ENCODE peak calls at places on chromosomes 7 and 10, in eight cellular contexts. H is astrocyte of the cerebellum, O is SK-N-SH, W is Calu3, Y is Peyer's patch, Q is fibroblast of pulmonary artery, C is AG10803, E is cardiac fibroblast. A is an unnamed sample.
A peak's percentile ranks its signal among the peaks of the same experiment; 100 is the strongest.

GRCh38 chr10:91604936-91605534 is 27.8 kb downstream of the PPP1R3C start:
- DNase-seq in H (no peak), O (no peak), W (no peak), Y (no peak), Q (peak; percentile 78), C (peak; percentile 76), E (peak; percentile 57), A (no peak)

GRCh38 chr7:55476071-55476803 is 96.1 kb downstream of the VOPP1 start:
- DNase-seq in H (peak; percentile 92), O (no peak), W (no peak), Y (no peak), Q (peak; percentile 62), C (peak; percentile 69), E (peak; percentile 29), A (no peak)

GRCh38 chr10:17599089-17599488 is 18.1 kb downstream of the HACD1 start:
- DNase-seq in H (peak; percentile 39), O (peak; percentile 13), W (no peak), Y (no peak), Q (peak; percentile 62), C (peak; percentile 27), E (peak; percentile 67), A (no peak)

GRCh38 chr10:113985342-113985844 is 58.3 kb upstream of the ADRB1 start:
- DNase-seq in H (peak; percentile 70), O (no peak), W (no peak), Y (no peak), Q (no peak), C (no peak), E (no peak), A (no peak)

GRCh38 chr10:30749368-30749767 is 119.8 kb upstream of the LYZL2 start:
- DNase-seq in H (no peak), O (no peak), W (no peak), Y (no peak), Q (no peak), C (peak; percentile 92), E (no peak), A (no peak)

GRCh38 chr10:87848998-87849397 is 14.3 kb downstream of the KLLN start:
- DNase-seq in H (no peak), O (no peak), W (no peak), Y (no peak), Q (no peak), C (no peak), E (no peak), A (no peak)

GRCh38 chr10:102399217-102400021 is 3.9 kb downstream of the NFKB2 start:
- DNase-seq in H (no peak), O (peak; percentile 95), W (no peak), Y (peak; percentile 93), Q (peak; percentile 88), C (peak; percentile 82), E (peak; percentile 90), A (peak; percentile 87)

GRCh38 chr10:93554760-93555432 is 11.6 kb upstream of the FFAR4 start:
- DNase-seq in H (peak; percentile 40), O (peak; percentile 79), W (peak; percentile 81), Y (peak; percentile 77), Q (peak; percentile 79), C (peak; percentile 45), E (peak; percentile 79), A (peak; percentile 82)

GRCh38 chr10:126928252-126928651 is 23.0 kb downstream of the DOCK1 start:
- DNase-seq in H (no peak), O (no peak), W (no peak), Y (no peak), Q (no peak), C (no peak), E (no peak), A (no peak)

GRCh38 chr10:31404640-31405039 is 85.6 kb downstream of the ZEB1 start:
- DNase-seq in H (no peak), O (peak; percentile 9), W (no peak), Y (no peak), Q (peak; percentile 53), C (peak; percentile 24), E (peak; percentile 54), A (no peak)

GRCh38 chr7:49708590-49708989 is 64.8 kb upstream of the VWC2 start:
- DNase-seq in H (no peak), O (no peak), W (no peak), Y (no peak), Q (no peak), C (no peak), E (no peak), A (no peak)

GRCh38 chr7:31646969-31647368 is 40.0 kb upstream of the PPP1R17 start:
- DNase-seq in H (no peak), O (no peak), W (no peak), Y (no peak), Q (no peak), C (no peak), E (no peak), A (no peak)

GRCh38 chr7:17680943-17681351 is 259.3 kb downstream of the SNX13 start:
- DNase-seq in H (no peak), O (no peak), W (no peak), Y (no peak), Q (peak; percentile 75), C (peak; percentile 61), E (peak; percentile 69), A (no peak)

GRCh38 chr10:48199580-48200377 is 74.7 kb downstream of the FRMPD2 start:
- DNase-seq in H (peak; percentile 33), O (no peak), W (no peak), Y (no peak), Q (peak; percentile 69), C (peak; percentile 86), E (peak; percentile 77), A (peak; percentile 66)

GRCh38 chr10:5449823-5450222 is 37.5 kb downstream of the NET1 start:
- DNase-seq in H (no peak), O (no peak), W (peak; percentile 29), Y (no peak), Q (peak; percentile 90), C (peak; percentile 81), E (peak; percentile 80), A (no peak)

GRCh38 chr7:155951554-155952158 is 139.4 kb upstream of the SHH start:
- DNase-seq in H (peak; percentile 70), O (no peak), W (peak; percentile 91), Y (peak; percentile 90), Q (peak; percentile 72), C (no peak), E (peak; percentile 84), A (no peak)

GRCh38 chr7:77395543-77395942 is 20.6 kb downstream of the GSAP start:
- DNase-seq in H (no peak), O (no peak), W (no peak), Y (no peak), Q (no peak), C (no peak), E (no peak), A (no peak)

GRCh38 chr10:105506258-105506657 is 865.2 kb downstream of the SORCS3 start:
- DNase-seq in H (no peak), O (no peak), W (no peak), Y (no peak), Q (no peak), C (no peak), E (no peak), A (no peak)

GRCh38 chr10:11951695-11952094 is 90.9 kb downstream of the UPF2 start:
- DNase-seq in H (no peak), O (no peak), W (no peak), Y (no peak), Q (no peak), C (no peak), E (no peak), A (no peak)

GRCh38 chr10:121362026-121362425 is 236.2 kb downstream of the FGFR2 start:
- DNase-seq in H (no peak), O (no peak), W (no peak), Y (no peak), Q (no peak), C (no peak), E (no peak), A (no peak)

GRCh38 chr10:103244663-103245271 is 920 bp upstream of the RPEL1 start:
- DNase-seq in H (peak; percentile 77), O (peak; percentile 80), W (peak; percentile 70), Y (peak; percentile 67), Q (peak; percentile 90), C (peak; percentile 82), E (peak; percentile 88), A (peak; percentile 71)

GRCh38 chr10:86775056-86775858 is 18.8 kb downstream of the BMPR1A start:
- DNase-seq in H (no peak), O (peak; percentile 39), W (no peak), Y (no peak), Q (peak; percentile 52), C (peak; percentile 24), E (peak; percentile 61), A (no peak)

GRCh38 chr10:3784510-3785250 is at the start of gene KLF6:
- DNase-seq in H (no peak), O (peak; percentile 67), W (peak; percentile 38), Y (no peak), Q (peak; percentile 57), C (peak; percentile 46), E (peak; percentile 64), A (no peak)
- TF ChIP-seq CTCF in H (no peak), O (peak; percentile 10), W (no peak), Y (no peak), Q (no peak), C (no peak), E (no peak), A (no peak)

DNA sequence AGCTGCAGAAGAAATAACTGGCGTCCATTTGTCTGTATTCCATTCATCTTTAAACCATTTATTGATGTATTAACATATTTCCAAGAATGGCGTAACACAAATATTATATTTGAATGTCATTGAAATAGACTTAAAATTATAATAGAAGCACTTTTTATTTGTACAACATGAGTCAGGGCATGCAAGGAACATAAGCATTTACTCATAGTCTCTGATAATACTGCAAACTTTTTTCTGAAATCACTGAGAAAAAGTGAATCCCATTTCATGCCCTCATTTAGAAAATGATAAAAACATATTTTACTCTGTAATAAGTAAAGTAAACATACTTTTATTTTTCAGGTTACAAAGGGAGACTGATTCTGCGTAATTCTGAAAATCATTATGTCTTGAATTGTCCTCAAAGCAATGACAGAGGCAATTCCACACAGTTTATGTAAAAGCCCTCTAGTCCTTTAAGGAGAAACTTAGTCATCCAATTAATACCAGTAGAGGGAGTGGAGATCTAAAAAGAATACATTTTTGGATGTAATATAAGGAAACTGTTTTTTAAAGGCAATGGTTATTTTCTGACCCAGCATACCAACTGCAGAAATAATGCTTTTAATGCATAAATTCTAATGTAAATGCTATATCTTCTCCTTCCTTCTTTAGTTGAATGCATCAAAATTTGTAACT is 58.1 kb downstream of the AGMO start:
- DNase-seq in H (no peak), O (no peak), W (no peak), Y (no peak), Q (peak; percentile 34), C (peak; percentile 3), E (peak; percentile 26), A (no peak)
- TF ChIP-seq CTCF in H (no peak), O (peak; percentile 44), W (peak; percentile 25), Y (no peak), Q (peak; percentile 15), C (peak; percentile 34), E (peak; percentile 14), A (no peak)

DNA sequence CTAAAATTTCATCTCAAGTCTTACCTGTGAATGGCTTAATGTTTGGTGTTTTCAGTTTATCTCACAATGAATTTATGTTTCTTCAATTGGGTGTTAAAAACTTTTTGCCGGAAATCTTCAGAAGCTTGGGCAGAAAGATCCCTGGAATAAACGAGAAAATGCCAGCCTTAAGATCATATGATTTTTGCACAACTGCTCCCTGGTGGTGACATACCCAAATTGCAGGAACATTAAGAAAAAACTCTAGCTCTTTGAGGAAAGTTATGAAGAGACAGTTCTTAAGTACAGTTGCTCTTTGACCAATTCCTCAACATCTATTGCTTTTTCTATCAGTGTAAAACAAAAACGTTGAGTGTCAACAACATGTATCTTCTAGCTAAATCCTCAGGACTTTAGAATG is 48.2 kb upstream of the CREB5 start:
- DNase-seq in H (no peak), O (no peak), W (no peak), Y (no peak), Q (no peak), C (no peak), E (no peak), A (no peak)
- TF ChIP-seq CTCF in H (peak; percentile 11), O (peak; percentile 45), W (peak; percentile 23), Y (peak; percentile 35), Q (peak; percentile 34), C (peak; percentile 46), E (peak; percentile 17), A (no peak)

GRCh38 chr10:132540456-132540855 is 2.9 kb downstream of the INPP5A start:
- DNase-seq in H (no peak), O (no peak), W (no peak), Y (peak; percentile 38), Q (peak; percentile 30), C (peak; percentile 47), E (peak; percentile 52), A (peak; percentile 39)
- TF ChIP-seq CTCF in H (peak; percentile 47), O (no peak), W (no peak), Y (no peak), Q (peak; percentile 37), C (peak; percentile 56), E (peak; percentile 33), A (no peak)

A was measured in CD14-positive monocyte.